ENCODE peak calls at places on chromosomes 11 and 22, in nine cellular contexts. One of them, this sample, is unnamed.

GRCh38 chr22:30860176-30861105 is 108.1 kb downstream of the MORC2 start:
- DNase-seq in anterior cingulate cortex: no peak
- DNase-seq in fibroblast of lung: no peak
- DNase-seq in PC-3: no peak
- DNase-seq in AG08396: peak
- DNase-seq in BE2C: no peak
- DNase-seq in DMS153: no peak
- DNase-seq in GM04503: no peak
- DNase-seq in foreskin fibroblast: no peak
- DNase-seq in this sample: no peak

GRCh38 chr11:73978576-73979086 is 4.0 kb downstream of the UCP2 start:
- DNase-seq in anterior cingulate cortex: no peak
- DNase-seq in fibroblast of lung: peak
- DNase-seq in PC-3: no peak
- DNase-seq in AG08396: no peak
- DNase-seq in BE2C: no peak
- DNase-seq in DMS153: no peak
- DNase-seq in GM04503: peak
- DNase-seq in foreskin fibroblast: peak
- DNase-seq in this sample: no peak

GRCh38 chr11:34405079-34405858 is 33.5 kb upstream of the CAT start:
- DNase-seq in anterior cingulate cortex: no peak
- DNase-seq in fibroblast of lung: peak
- DNase-seq in PC-3: no peak
- DNase-seq in AG08396: no peak
- DNase-seq in BE2C: no peak
- DNase-seq in DMS153: no peak
- DNase-seq in GM04503: no peak
- DNase-seq in foreskin fibroblast: peak
- DNase-seq in this sample: no peak

GRCh38 chr11:131977231-131977630 is 606.8 kb downstream of the NTM start:
- DNase-seq in anterior cingulate cortex: no peak
- DNase-seq in fibroblast of lung: peak
- DNase-seq in PC-3: peak
- DNase-seq in AG08396: no peak
- DNase-seq in BE2C: no peak
- DNase-seq in DMS153: no peak
- DNase-seq in GM04503: peak
- DNase-seq in foreskin fibroblast: peak
- DNase-seq in this sample: no peak

GRCh38 chr11:132249256-132249655 is 878.8 kb downstream of the NTM start:
- DNase-seq in anterior cingulate cortex: no peak
- DNase-seq in fibroblast of lung: peak
- DNase-seq in PC-3: no peak
- DNase-seq in AG08396: no peak
- DNase-seq in BE2C: no peak
- DNase-seq in DMS153: no peak
- DNase-seq in GM04503: no peak
- DNase-seq in foreskin fibroblast: no peak
- DNase-seq in this sample: no peak

GRCh38 chr22:17972385-17973181 is 51.8 kb downstream of the MICAL3 start:
- DNase-seq in anterior cingulate cortex: no peak
- DNase-seq in fibroblast of lung: peak
- DNase-seq in PC-3: peak
- DNase-seq in AG08396: peak
- DNase-seq in BE2C: no peak
- DNase-seq in DMS153: no peak
- DNase-seq in GM04503: peak
- DNase-seq in foreskin fibroblast: peak
- DNase-seq in this sample: no peak

GRCh38 chr22:47218671-47219070 is 456.2 kb downstream of the TBC1D22A start:
- DNase-seq in anterior cingulate cortex: no peak
- DNase-seq in fibroblast of lung: no peak
- DNase-seq in PC-3: no peak
- DNase-seq in AG08396: no peak
- DNase-seq in BE2C: no peak
- DNase-seq in DMS153: no peak
- DNase-seq in GM04503: no peak
- DNase-seq in foreskin fibroblast: no peak
- DNase-seq in this sample: no peak

GRCh38 chr22:37594237-37594636 is 14.3 kb upstream of the LGALS2 start:
- DNase-seq in anterior cingulate cortex: no peak
- DNase-seq in fibroblast of lung: no peak
- DNase-seq in PC-3: no peak
- DNase-seq in AG08396: no peak
- DNase-seq in BE2C: no peak
- DNase-seq in DMS153: no peak
- DNase-seq in GM04503: no peak
- DNase-seq in foreskin fibroblast: no peak
- DNase-seq in this sample: no peak

GRCh38 chr22:49663823-49664222 is 163.8 kb downstream of the BRD1 start:
- DNase-seq in anterior cingulate cortex: no peak
- DNase-seq in fibroblast of lung: no peak
- DNase-seq in PC-3: no peak
- DNase-seq in AG08396: no peak
- DNase-seq in BE2C: no peak
- DNase-seq in DMS153: no peak
- DNase-seq in GM04503: no peak
- DNase-seq in foreskin fibroblast: no peak
- DNase-seq in this sample: no peak

GRCh38 chr22:50317178-50317577 is 9.6 kb downstream of the DENND6B start:
- DNase-seq in anterior cingulate cortex: no peak
- DNase-seq in fibroblast of lung: no peak
- DNase-seq in PC-3: no peak
- DNase-seq in AG08396: no peak
- DNase-seq in BE2C: peak
- DNase-seq in DMS153: no peak
- DNase-seq in GM04503: no peak
- DNase-seq in foreskin fibroblast: no peak
- DNase-seq in this sample: no peak

GRCh38 chr11:32151036-32151435 is 60.2 kb downstream of the RCN1 start:
- DNase-seq in anterior cingulate cortex: no peak
- DNase-seq in fibroblast of lung: no peak
- DNase-seq in PC-3: no peak
- DNase-seq in AG08396: no peak
- DNase-seq in BE2C: no peak
- DNase-seq in DMS153: no peak
- DNase-seq in GM04503: no peak
- DNase-seq in foreskin fibroblast: no peak
- DNase-seq in this sample: no peak

This sample was measured in NCI-H446.